ENCODE peak calls at places on chromosomes 5 and 9, in nine cellular contexts. One of them, this sample, is unnamed.

GRCh38 chr9:28086881-28087280 is 513.6 kb upstream of the C9orf72 start:
- DNase-seq in stimulated activated CD4-positive, alpha-beta T cell treated with anti-CD3 and anti-CD28 coated beads, Interleukin-4, amount 100 ng/mL, for 24 hours: no peak
- DNase-seq in LoVo: no peak
- DNase-seq in IMR-90: no peak
- DNase-seq in CD8-positive, alpha-beta T cell: no peak
- DNase-seq in uterus: no peak
- DNase-seq in ELF-1: no peak
- DNase-seq in AG08396: no peak
- DNase-seq in HCEC 1CT: no peak
- DNase-seq in this sample: no peak

GRCh38 chr9:22158275-22158674 is 149.2 kb upstream of the CDKN2B start:
- DNase-seq in ELF-1: no peak
- DNase-seq in HCEC 1CT: peak
- DNase-seq in LoVo: peak
- DNase-seq in CD8-positive, alpha-beta T cell: no peak
- DNase-seq in uterus: no peak
- DNase-seq in IMR-90: peak
- DNase-seq in AG08396: no peak
- DNase-seq in stimulated activated CD4-positive, alpha-beta T cell treated with anti-CD3 and anti-CD28 coated beads, Interleukin-4, amount 100 ng/mL, for 24 hours: no peak
- DNase-seq in this sample: no peak

GRCh38 chr5:54390015-54390414 is 65.5 kb upstream of the HSPB3 start:
- DNase-seq in LoVo: peak
- DNase-seq in CD8-positive, alpha-beta T cell: no peak
- DNase-seq in stimulated activated CD4-positive, alpha-beta T cell treated with anti-CD3 and anti-CD28 coated beads, Interleukin-4, amount 100 ng/mL, for 24 hours: no peak
- DNase-seq in AG08396: peak
- DNase-seq in ELF-1: no peak
- DNase-seq in IMR-90: peak
- DNase-seq in uterus: no peak
- DNase-seq in HCEC 1CT: peak
- DNase-seq in this sample: no peak

GRCh38 chr5:2914991-2915484 is 163.6 kb upstream of the IRX2 start:
- DNase-seq in AG08396: no peak
- DNase-seq in IMR-90: no peak
- DNase-seq in uterus: no peak
- DNase-seq in HCEC 1CT: no peak
- DNase-seq in LoVo: no peak
- DNase-seq in ELF-1: peak
- DNase-seq in stimulated activated CD4-positive, alpha-beta T cell treated with anti-CD3 and anti-CD28 coated beads, Interleukin-4, amount 100 ng/mL, for 24 hours: no peak
- DNase-seq in CD8-positive, alpha-beta T cell: no peak
- DNase-seq in this sample: peak

GRCh38 chr5:140549237-140550144 is 2.0 kb downstream of the EIF4EBP3 start:
- DNase-seq in stimulated activated CD4-positive, alpha-beta T cell treated with anti-CD3 and anti-CD28 coated beads, Interleukin-4, amount 100 ng/mL, for 24 hours: no peak
- DNase-seq in HCEC 1CT: peak
- DNase-seq in CD8-positive, alpha-beta T cell: no peak
- DNase-seq in ELF-1: peak
- DNase-seq in LoVo: peak
- DNase-seq in IMR-90: peak
- DNase-seq in AG08396: peak
- DNase-seq in uterus: no peak
- DNase-seq in this sample: no peak

GRCh38 chr5:144187699-144188294 is 17.1 kb downstream of the KCTD16 start:
- DNase-seq in uterus: no peak
- DNase-seq in ELF-1: no peak
- DNase-seq in stimulated activated CD4-positive, alpha-beta T cell treated with anti-CD3 and anti-CD28 coated beads, Interleukin-4, amount 100 ng/mL, for 24 hours: peak
- DNase-seq in IMR-90: peak
- DNase-seq in CD8-positive, alpha-beta T cell: peak
- DNase-seq in AG08396: peak
- DNase-seq in LoVo: no peak
- DNase-seq in HCEC 1CT: peak
- DNase-seq in this sample: no peak

GRCh38 chr5:23235246-23235645 is 272.2 kb upstream of the PRDM9 start:
- DNase-seq in LoVo: no peak
- DNase-seq in AG08396: no peak
- DNase-seq in CD8-positive, alpha-beta T cell: no peak
- DNase-seq in ELF-1: no peak
- DNase-seq in stimulated activated CD4-positive, alpha-beta T cell treated with anti-CD3 and anti-CD28 coated beads, Interleukin-4, amount 100 ng/mL, for 24 hours: no peak
- DNase-seq in uterus: no peak
- DNase-seq in IMR-90: no peak
- DNase-seq in HCEC 1CT: no peak
- DNase-seq in this sample: peak

GRCh38 chr5:95876782-95877181 is 54.3 kb upstream of the GLRX start:
- DNase-seq in AG08396: no peak
- DNase-seq in IMR-90: no peak
- DNase-seq in stimulated activated CD4-positive, alpha-beta T cell treated with anti-CD3 and anti-CD28 coated beads, Interleukin-4, amount 100 ng/mL, for 24 hours: no peak
- DNase-seq in ELF-1: peak
- DNase-seq in LoVo: no peak
- DNase-seq in HCEC 1CT: no peak
- DNase-seq in CD8-positive, alpha-beta T cell: no peak
- DNase-seq in uterus: no peak
- DNase-seq in this sample: no peak

GRCh38 chr5:1686066-1686802 is 113.4 kb downstream of the MRPL36 start:
- DNase-seq in AG08396: no peak
- DNase-seq in ELF-1: no peak
- DNase-seq in IMR-90: no peak
- DNase-seq in stimulated activated CD4-positive, alpha-beta T cell treated with anti-CD3 and anti-CD28 coated beads, Interleukin-4, amount 100 ng/mL, for 24 hours: no peak
- DNase-seq in CD8-positive, alpha-beta T cell: no peak
- DNase-seq in uterus: no peak
- DNase-seq in LoVo: no peak
- DNase-seq in HCEC 1CT: no peak
- DNase-seq in this sample: peak

GRCh38 chr5:148791334-148791667 is 35.1 kb upstream of the ADRB2 start:
- DNase-seq in CD8-positive, alpha-beta T cell: no peak
- DNase-seq in LoVo: peak
- DNase-seq in uterus: no peak
- DNase-seq in IMR-90: peak
- DNase-seq in stimulated activated CD4-positive, alpha-beta T cell treated with anti-CD3 and anti-CD28 coated beads, Interleukin-4, amount 100 ng/mL, for 24 hours: peak
- DNase-seq in AG08396: peak
- DNase-seq in ELF-1: no peak
- DNase-seq in HCEC 1CT: peak
- DNase-seq in this sample: no peak

GRCh38 chr9:94079236-94079635 is 5.0 kb upstream of the PTPDC1 start:
- DNase-seq in LoVo: no peak
- DNase-seq in AG08396: no peak
- DNase-seq in uterus: no peak
- DNase-seq in HCEC 1CT: no peak
- DNase-seq in IMR-90: no peak
- DNase-seq in ELF-1: no peak
- DNase-seq in CD8-positive, alpha-beta T cell: no peak
- DNase-seq in stimulated activated CD4-positive, alpha-beta T cell treated with anti-CD3 and anti-CD28 coated beads, Interleukin-4, amount 100 ng/mL, for 24 hours: no peak
- DNase-seq in this sample: no peak

This sample was measured in GM23338.